ENCODE peak calls at places on chromosomes 13 and 19, in ten cellular contexts. Z is CD4-positive, alpha-beta T cell; G is NCI-H187 treated with DMSO at 0.1 percent for 48 hours; M is NCI-H1417 treated with DMSO at 0.1 percent for 48 hours; L is type B pancreatic cell; X is Caki2; R is cardiac fibroblast; F is stomach; C is nephron progenitor cell; V is activated CD8-positive, alpha-beta T cell treated with anti-CD3 and anti-CD28 coated beads for 36 hours. W is an unnamed sample.

GRCh38 chr19:57903298-57904174 is 12.9 kb downstream of the ZNF417 start:
- DNase-seq in R (peak), V (no peak), Z (no peak), G (no peak), X (no peak), C (no peak), F (no peak), M (no peak), L (no peak), W (no peak)

GRCh38 chr13:79490846-79491245 is 9.9 kb downstream of the NDFIP2 start:
- DNase-seq in V (no peak), F (no peak), Z (no peak), M (no peak), G (no peak), R (no peak), L (no peak), C (no peak), X (no peak), W (no peak)

GRCh38 chr19:3970313-3970807 is 539 bp downstream of the DAPK3 start:
- DNase-seq in F (no peak), R (no peak), L (no peak), X (no peak), C (peak), Z (no peak), V (no peak), G (no peak), M (no peak), W (no peak)

GRCh38 chr19:639251-640155 is at the start of gene FGF22:
- DNase-seq in M (peak), G (no peak), R (peak), V (peak), C (peak), Z (peak), X (peak), F (peak), L (peak), W (peak)

GRCh38 chr13:27425918-27426630 is 1.7 kb downstream of the GTF3A start:
- DNase-seq in R (peak), Z (peak), G (no peak), M (no peak), X (peak), C (peak), V (peak), L (no peak), F (peak), W (peak)

GRCh38 chr19:2426661-2427322 is 594 bp downstream of the TIMM13 start:
- DNase-seq in L (no peak), Z (peak), M (no peak), R (peak), X (peak), F (peak), C (peak), V (peak), G (no peak), W (no peak)

GRCh38 chr13:99836291-99836690 is 135.3 kb downstream of the ZIC5 start:
- DNase-seq in F (no peak), G (no peak), R (no peak), Z (no peak), V (no peak), M (no peak), L (no peak), C (no peak), X (no peak), W (no peak)

GRCh38 chr19:10295305-10295846 is 5.6 kb downstream of the ICAM5 start:
- DNase-seq in R (no peak), C (peak), G (no peak), V (peak), L (no peak), X (peak), F (peak), M (no peak), Z (peak), W (no peak)

GRCh38 chr19:34171539-34171876 is 796 bp upstream of the LSM14A start:
- DNase-seq in F (no peak), L (no peak), V (peak), Z (no peak), R (peak), C (no peak), X (no peak), G (no peak), M (no peak), W (no peak)

GRCh38 chr13:29922281-29922821 is 71.9 kb upstream of the UBL3 start:
- DNase-seq in C (no peak), R (peak), L (no peak), Z (no peak), X (peak), V (no peak), F (no peak), G (no peak), M (no peak), W (no peak)

GRCh38 chr13:46602531-46602930 is 49.6 kb downstream of the LRCH1 start:
- DNase-seq in X (no peak), F (no peak), C (no peak), G (no peak), R (no peak), L (no peak), V (no peak), Z (no peak), M (no peak), W (no peak)

GRCh38 chr13:102854675-102855074 is 8.8 kb downstream of the ERCC5 start:
- DNase-seq in C (no peak), L (no peak), F (no peak), M (no peak), G (no peak), V (no peak), R (no peak), Z (no peak), X (no peak), W (no peak)

GRCh38 chr13:93169980-93170379 is 56.6 kb upstream of the GPC6 start:
- DNase-seq in R (peak), Z (no peak), C (no peak), M (no peak), L (no peak), V (no peak), F (no peak), G (no peak), X (peak), W (no peak)

GRCh38 chr13:27339299-27339698 is 68.7 kb downstream of the RASL11A start:
- DNase-seq in M (no peak), X (peak), R (peak), V (peak), Z (peak), C (peak), L (no peak), F (peak), G (no peak), W (no peak)

GRCh38 chr19:50008532-50008931 is 16.6 kb downstream of the VRK3 start:
- DNase-seq in V (peak), Z (no peak), M (no peak), C (peak), L (no peak), X (no peak), R (peak), F (no peak), G (no peak), W (no peak)

GRCh38 chr13:112132142-112132541 is 65.2 kb downstream of the SOX1 start:
- DNase-seq in V (no peak), G (no peak), C (no peak), R (no peak), L (peak), M (no peak), Z (no peak), F (peak), X (no peak), W (no peak)

GRCh38 chr13:105497597-105497996 is 1037.9 kb downstream of the EFNB2 start:
- DNase-seq in C (no peak), M (no peak), L (no peak), G (no peak), X (no peak), R (no peak), Z (no peak), F (no peak), V (no peak), W (no peak)

GRCh38 chr13:57527114-57527770 is 104.3 kb upstream of the PCDH17 start:
- DNase-seq in V (no peak), X (no peak), G (no peak), C (no peak), M (no peak), Z (no peak), L (no peak), F (no peak), R (no peak), W (no peak)

GRCh38 chr19:49977846-49978245 is 16.9 kb upstream of the SIGLEC11 start:
- DNase-seq in G (no peak), Z (no peak), R (no peak), L (no peak), M (no peak), X (no peak), V (no peak), F (no peak), C (no peak), W (peak)

GRCh38 chr19:46783670-46784069 is 4.7 kb downstream of the SLC1A5 start:
- DNase-seq in G (no peak), F (no peak), Z (no peak), M (no peak), X (no peak), L (no peak), R (no peak), C (no peak), V (no peak), W (peak)

GRCh38 chr13:97875911-97876310 is 77.6 kb upstream of the IPO5 start:
- DNase-seq in L (no peak), R (no peak), X (no peak), F (no peak), G (no peak), Z (no peak), C (no peak), M (no peak), V (no peak), W (no peak)

GRCh38 chr13:42990147-42990990 is 1.7 kb downstream of the EPSTI1 start:
- DNase-seq in F (no peak), R (peak), V (no peak), Z (no peak), G (no peak), C (no peak), X (no peak), L (no peak), M (no peak), W (no peak)

GRCh38 chr19:56116606-56117005 is 4.5 kb downstream of the ZNF787 start:
- DNase-seq in X (no peak), Z (no peak), C (no peak), G (no peak), F (no peak), R (no peak), L (no peak), V (no peak), M (no peak), W (no peak)

GRCh38 chr19:35764432-35765315 is 6.7 kb downstream of the PROSER3 start:
- DNase-seq in R (no peak), L (no peak), G (no peak), M (no peak), V (no peak), X (no peak), Z (no peak), F (no peak), C (no peak), W (no peak)

GRCh38 chr13:98648141-98648540 is 71.2 kb upstream of the STK24 start:
- DNase-seq in C (no peak), M (no peak), Z (no peak), F (no peak), G (no peak), L (no peak), V (no peak), R (no peak), X (no peak), W (no peak)

GRCh38 chr19:42427313-42427712 is at the start of gene LIPE:
- DNase-seq in V (no peak), X (no peak), L (no peak), F (no peak), G (no peak), R (no peak), C (no peak), M (no peak), Z (no peak), W (no peak)

GRCh38 chr19:33797821-33798633 is 1.4 kb downstream of the KCTD15 start:
- DNase-seq in L (no peak), C (peak), R (peak), X (no peak), M (no peak), G (no peak), V (peak), F (peak), Z (no peak), W (no peak)

GRCh38 chr13:20193924-20194631 is 1.3 kb upstream of the GJB2 start:
- DNase-seq in M (no peak), R (no peak), C (no peak), F (no peak), X (no peak), Z (no peak), G (no peak), V (peak), L (no peak), W (no peak)

GRCh38 chr13:85332595-85332994 is 466.6 kb downstream of the SLITRK6 start:
- DNase-seq in M (no peak), C (no peak), F (no peak), Z (no peak), X (no peak), R (no peak), L (no peak), V (no peak), G (no peak), W (no peak)

GRCh38 chr13:63208811-63209210 is 1793.2 kb upstream of the PCDH20 start:
- DNase-seq in V (no peak), L (no peak), R (peak), F (no peak), G (no peak), M (no peak), C (no peak), X (no peak), Z (no peak), W (no peak)

GRCh38 chr13:45196622-45197021 is 4.2 kb downstream of the KCTD4 start:
- DNase-seq in L (no peak), M (no peak), C (no peak), F (no peak), V (no peak), R (peak), Z (no peak), G (no peak), X (peak), W (no peak)